ENCODE peak calls at places on chromosomes 5 and 9, in ten cellular contexts. K, A, Q, C, H, O, P, R, F and G are unnamed samples. For H3K4me1, the result is how much of the 10 kb centered on the place peaks cover.

GRCh38 chr5:79512692-79513518 is 1.0 kb downstream of the HOMER1 start:
- DNase-seq in K (no peak), A (no peak), Q (no peak), C (no peak), H (no peak), O (peak), P (no peak), R (no peak), F (peak), G (no peak)

GRCh38 chr9:34179528-34180138 is 790 bp downstream of the UBAP1 start:
- DNase-seq in K (no peak), A (peak), Q (no peak), C (no peak), H (no peak), O (no peak), P (no peak), R (no peak), F (no peak), G (no peak)

GRCh38 chr5:157312492-157312891 is 46.6 kb downstream of the CYFIP2 start:
- DNase-seq in K (no peak), A (peak), Q (peak), C (no peak), H (peak), O (no peak), P (peak), R (no peak), F (peak), G (peak)

GRCh38 chr5:158701406-158702177 is 398.1 kb downstream of the EBF1 start:
- DNase-seq in K (no peak), A (peak), Q (peak), C (no peak), H (no peak), O (no peak), P (no peak), R (no peak), F (no peak), G (no peak)

GRCh38 chr5:115096034-115096769 is 73.5 kb downstream of the TRIM36 start:
- DNase-seq in K (no peak), A (no peak), Q (no peak), C (no peak), H (no peak), O (no peak), P (no peak), R (no peak), F (no peak), G (no peak)

GRCh38 chr5:116583085-116583766 is 8.6 kb upstream of the SEMA6A start:
- DNase-seq in K (no peak), A (no peak), Q (no peak), C (no peak), H (no peak), O (no peak), P (no peak), R (no peak), F (no peak), G (no peak)

GRCh38 chr5:57181151-57181550 is 7.3 kb downstream of the GPBP1 start:
- DNase-seq in K (no peak), A (no peak), Q (no peak), C (no peak), H (no peak), O (no peak), P (no peak), R (no peak), F (no peak), G (no peak)

GRCh38 chr5:67010684-67011409 is 185.8 kb downstream of the CD180 start:
- DNase-seq in K (no peak), A (no peak), Q (peak), C (no peak), H (no peak), O (no peak), P (no peak), R (no peak), F (peak), G (no peak)

GRCh38 chr9:94443039-94443722 is 111.7 kb upstream of the PCAT7 start:
- DNase-seq in K (no peak), A (no peak), Q (no peak), C (no peak), H (no peak), O (no peak), P (no peak), R (no peak), F (no peak), G (no peak)

GRCh38 chr5:124948062-124948753 is 201.8 kb upstream of the ZNF608 start:
- DNase-seq in K (no peak), A (no peak), Q (peak), C (no peak), H (no peak), O (peak), P (no peak), R (no peak), F (peak), G (no peak)

GRCh38 chr5:180649297-180650039 is at the start of gene FLT4:
- DNase-seq in K (no peak), A (no peak), Q (no peak), C (peak), H (peak), O (no peak), P (no peak), R (no peak), F (no peak), G (no peak)

GRCh38 chr5:66769030-66769733 is 173.0 kb downstream of the MAST4 start:
- DNase-seq in K (no peak), A (no peak), Q (no peak), C (no peak), H (no peak), O (no peak), P (no peak), R (no peak), F (no peak), G (no peak)

GRCh38 chr9:33147770-33148169 is 19.4 kb downstream of the B4GALT1 start:
- DNase-seq in K (no peak), A (no peak), Q (no peak), C (no peak), H (no peak), O (no peak), P (no peak), R (no peak), F (no peak), G (no peak)

GRCh38 chr9:93039456-93039855 is 19.0 kb upstream of the SUSD3 start:
- DNase-seq in K (no peak), A (no peak), Q (no peak), C (no peak), H (no peak), O (no peak), P (no peak), R (no peak), F (no peak), G (no peak)

GRCh38 chr9:93037476-93037971 is 21.0 kb upstream of the SUSD3 start:
- DNase-seq in K (no peak), A (no peak), Q (no peak), C (no peak), H (no peak), O (no peak), P (no peak), R (no peak), F (no peak), G (no peak)

GRCh38 chr9:93040409-93040808 is 18.1 kb upstream of the SUSD3 start:
- DNase-seq in K (no peak), A (no peak), Q (no peak), C (no peak), H (no peak), O (no peak), P (no peak), R (no peak), F (no peak), G (no peak)

GRCh38 chr9:93039976-93040375 is 18.5 kb upstream of the SUSD3 start:
- DNase-seq in K (no peak), A (no peak), Q (no peak), C (no peak), H (no peak), O (no peak), P (no peak), R (no peak), F (no peak), G (no peak)

DNA sequence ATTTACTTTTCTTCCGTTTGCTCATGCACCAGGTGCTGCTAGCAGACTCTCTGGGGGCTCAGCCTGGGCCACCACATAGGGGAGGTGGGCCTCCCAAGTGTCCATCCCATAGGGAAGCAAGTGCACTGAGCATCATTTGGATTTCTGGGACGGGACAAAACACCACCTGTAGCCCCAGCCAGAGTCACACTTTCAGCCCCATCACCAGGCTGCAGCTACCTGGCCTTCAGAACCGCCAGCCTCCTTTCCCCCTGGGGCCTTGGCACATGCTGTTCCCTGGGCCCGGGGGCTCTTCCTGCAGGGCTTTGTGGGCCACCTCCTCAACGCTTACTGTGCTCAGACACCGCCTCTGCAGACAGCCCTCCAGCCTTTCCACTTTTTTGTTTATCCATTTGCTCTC is 19.6 kb upstream of the SUSD3 start:
- DNase-seq in K (no peak), A (no peak), Q (no peak), C (no peak), H (no peak), O (no peak), P (no peak), R (no peak), F (no peak), G (no peak)
- H3K27ac ChIP-seq in K (no peak), A (no peak), Q (no peak), C (no peak), H (no peak), O (no peak), P (no peak), R (no peak), F (no peak), G (peak)

GRCh38 chr9:130837002-130837511 is 2.0 kb downstream of the ABL1 start:
- DNase-seq in K (no peak), A (peak), Q (peak), C (no peak), H (no peak), O (no peak), P (no peak), R (no peak), F (no peak), G (no peak)

GRCh38 chr9:130837644-130838043 is 2.6 kb downstream of the ABL1 start:
- DNase-seq in K (no peak), A (no peak), Q (no peak), C (no peak), H (no peak), O (no peak), P (no peak), R (no peak), F (no peak), G (no peak)

GRCh38 chr9:130842547-130842946 is 7.5 kb downstream of the ABL1 start:
- DNase-seq in K (no peak), A (no peak), Q (no peak), C (no peak), H (no peak), O (no peak), P (no peak), R (no peak), F (no peak), G (no peak)

GRCh38 chr9:130835441-130836298 is 616 bp downstream of the ABL1 start:
- DNase-seq in K (peak), A (peak), Q (peak), C (peak), H (peak), O (peak), P (no peak), R (no peak), F (peak), G (no peak)

DNA sequence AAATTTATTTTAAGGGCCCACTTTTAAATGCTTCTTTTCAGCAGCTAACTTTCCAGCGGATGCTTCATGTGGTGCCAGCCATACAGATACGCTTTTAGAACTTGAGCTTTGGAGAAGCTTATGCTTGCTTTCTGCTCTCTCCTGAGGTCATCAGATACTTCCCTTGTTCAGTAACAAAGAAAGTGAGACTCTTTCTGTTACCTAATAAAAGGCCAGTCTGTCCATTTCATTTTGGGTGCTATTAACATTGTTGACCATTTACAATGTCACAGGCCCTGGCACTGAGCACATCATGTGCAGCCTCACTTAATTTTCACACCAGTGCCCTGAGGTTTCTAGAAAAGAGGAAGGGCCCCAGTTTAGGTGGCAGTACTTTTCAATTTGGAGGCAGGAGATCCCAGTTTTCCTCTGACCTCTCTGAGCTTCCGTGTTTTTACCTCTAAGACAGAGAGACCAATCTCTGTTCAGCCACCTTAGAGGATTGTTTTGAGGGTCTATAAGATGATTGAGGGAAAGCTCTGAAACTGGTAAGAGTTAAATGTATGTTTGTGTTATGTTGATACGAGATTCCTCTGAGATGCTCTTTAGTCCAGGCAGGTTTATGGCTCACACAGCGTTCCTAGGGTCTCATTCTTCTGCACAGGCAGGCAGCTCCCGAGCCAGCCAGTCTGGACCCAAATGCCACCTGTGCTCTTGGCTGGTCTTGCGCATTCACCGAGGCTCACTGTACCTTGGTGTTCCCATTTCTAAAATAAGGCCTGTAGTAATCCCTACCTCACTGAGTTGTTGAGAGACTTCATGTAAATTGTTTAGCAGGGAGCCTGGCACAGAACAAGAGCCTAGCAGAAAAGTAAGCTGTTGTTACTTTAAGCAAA is 4.4 kb downstream of the ABL1 start:
- DNase-seq in K (no peak), A (no peak), Q (no peak), C (no peak), H (no peak), O (no peak), P (no peak), R (no peak), F (peak), G (no peak)
- H3K4me1 ChIP-seq in K (under half), A (half or more), Q (under half), C (half or more), H (under half), O (half or more), P (under half), R (under half), F (half or more), G (under half)

DNA sequence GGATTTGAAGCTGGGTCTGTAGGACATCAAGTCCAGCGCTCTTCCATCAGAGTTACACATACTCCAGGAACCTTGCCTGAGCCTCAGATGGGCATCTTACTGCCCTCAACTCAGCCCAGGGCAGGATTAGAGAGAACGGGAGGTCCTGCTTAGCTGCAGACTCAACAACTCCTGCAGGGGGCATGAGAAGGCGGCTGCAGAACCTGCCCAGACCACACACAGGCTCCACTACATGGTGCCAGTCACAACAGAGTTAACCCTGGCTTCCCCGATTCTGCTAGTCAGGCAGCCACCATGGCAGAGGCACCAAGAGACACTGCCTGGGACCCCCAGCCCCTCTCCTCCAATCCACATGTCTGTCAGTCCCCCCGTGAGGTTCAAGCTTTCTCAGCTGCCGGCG is 23.9 kb upstream of the CPLX2 start:
- DNase-seq in K (no peak), A (peak), Q (no peak), C (no peak), H (no peak), O (no peak), P (no peak), R (no peak), F (no peak), G (no peak)
- H3K27ac ChIP-seq in K (no peak), A (peak), Q (no peak), C (no peak), H (no peak), O (no peak), P (no peak), R (no peak), F (no peak), G (no peak)

GRCh38 chr5:68647743-68648142 is 432.2 kb downstream of the PIK3R1 start:
- DNase-seq in K (no peak), A (no peak), Q (no peak), C (no peak), H (no peak), O (no peak), P (no peak), R (no peak), F (no peak), G (no peak)
- H3K4me1 ChIP-seq in K (under half), A (under half), Q (under half), C (under half), H (under half), O (under half), P (under half), R (under half), F (under half), G (under half)

DNA sequence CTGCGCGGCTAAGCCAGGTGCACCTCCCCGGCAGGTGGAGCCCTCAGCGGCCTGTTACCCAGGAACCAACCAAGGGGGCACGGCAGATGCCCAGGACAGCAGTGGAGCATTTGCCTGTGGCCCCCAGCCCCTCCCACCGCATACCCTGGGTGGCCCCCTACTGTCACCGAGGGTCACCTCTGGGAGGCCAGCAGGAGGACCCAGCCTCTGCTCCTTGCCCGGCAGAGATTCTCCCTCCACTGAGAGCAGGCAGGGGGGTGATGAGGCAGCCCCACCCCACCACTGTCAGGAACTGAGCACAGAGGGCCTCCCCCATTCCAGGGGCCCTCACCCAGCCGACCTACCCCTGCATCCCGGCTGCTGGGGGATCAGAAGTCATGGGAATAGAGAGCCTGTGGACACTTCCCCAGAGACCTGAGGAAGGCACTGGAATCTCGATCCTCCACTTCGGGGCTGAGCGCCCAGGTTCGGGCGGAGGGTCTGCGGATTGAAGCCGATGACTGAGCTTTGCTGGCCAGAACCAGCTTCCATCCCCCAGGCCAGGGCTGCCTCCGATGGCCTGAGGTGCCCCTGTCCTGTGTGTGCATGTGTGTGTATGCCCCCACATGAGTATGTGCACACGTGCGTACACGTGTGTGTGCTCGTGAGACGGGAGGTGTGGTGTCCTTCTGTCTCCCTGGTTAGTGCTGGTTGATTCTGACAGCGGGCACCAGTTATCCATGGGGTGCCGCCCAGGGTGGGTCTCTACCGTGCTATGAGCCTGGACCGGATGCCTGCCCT is at the start of gene QRFP:
- DNase-seq in K (no peak), A (no peak), Q (no peak), C (no peak), H (no peak), O (no peak), P (no peak), R (no peak), F (no peak), G (no peak)
- H3K27ac ChIP-seq in K (no peak), A (no peak), Q (no peak), C (peak), H (no peak), O (no peak), P (no peak), R (no peak), F (no peak), G (no peak)